ENCODE peak calls at places on chromosome 9, in nine cellular contexts. L, F, H, U, C, R, T, I and K are unnamed samples.

GRCh38 chr9:113828211-113828610 is 47.9 kb upstream of the ZNF618 start:
- DNase-seq in L (no peak), F (no peak), H (no peak), U (no peak), C (no peak), R (no peak), T (peak), I (no peak), K (no peak)

GRCh38 chr9:97502984-97503861 is 1.8 kb downstream of the TMOD1 start:
- DNase-seq in L (no peak), F (peak), H (no peak), U (no peak), C (peak), R (no peak), T (no peak), I (no peak), K (no peak)

GRCh38 chr9:110536802-110537201 is 42.7 kb downstream of the SVEP1 start:
- DNase-seq in L (no peak), F (no peak), H (no peak), U (no peak), C (no peak), R (no peak), T (peak), I (no peak), K (no peak)

GRCh38 chr9:98916660-98917059 is 27.0 kb upstream of the COL15A1 start:
- DNase-seq in L (no peak), F (peak), H (no peak), U (no peak), C (peak), R (no peak), T (peak), I (no peak), K (no peak)

GRCh38 chr9:93672622-93673270 is 96.4 kb downstream of the PHF2 start:
- DNase-seq in L (no peak), F (peak), H (no peak), U (no peak), C (no peak), R (no peak), T (no peak), I (no peak), K (no peak)

GRCh38 chr9:130172161-130172857 is at the start of gene NCS1:
- DNase-seq in L (no peak), F (peak), H (peak), U (peak), C (peak), R (no peak), T (peak), I (peak), K (peak)

GRCh38 chr9:121700165-121700830 is 48.9 kb downstream of the DAB2IP start:
- DNase-seq in L (peak), F (peak), H (peak), U (peak), C (peak), R (no peak), T (no peak), I (peak), K (peak)

GRCh38 chr9:86062845-86063693 is 36.3 kb downstream of the GOLM1 start:
- DNase-seq in L (no peak), F (no peak), H (no peak), U (no peak), C (no peak), R (no peak), T (no peak), I (no peak), K (no peak)

GRCh38 chr9:20650750-20651299 is 28.5 kb upstream of the MLLT3 start:
- DNase-seq in L (no peak), F (no peak), H (no peak), U (no peak), C (peak), R (no peak), T (no peak), I (no peak), K (no peak)

GRCh38 chr9:80784647-80785046 is 904.7 kb downstream of the TLE1 start:
- DNase-seq in L (no peak), F (no peak), H (no peak), U (no peak), C (no peak), R (no peak), T (peak), I (no peak), K (no peak)

GRCh38 chr9:90103771-90104170 is 499.0 kb downstream of the GADD45G start:
- DNase-seq in L (no peak), F (no peak), H (no peak), U (no peak), C (no peak), R (no peak), T (no peak), I (no peak), K (no peak)

GRCh38 chr9:12689233-12689632 is 4.0 kb upstream of the TYRP1 start:
- DNase-seq in L (no peak), F (no peak), H (no peak), U (no peak), C (no peak), R (no peak), T (no peak), I (no peak), K (no peak)

GRCh38 chr9:90803860-90804593 is 2.4 kb downstream of the SYK start:
- DNase-seq in L (no peak), F (no peak), H (no peak), U (no peak), C (no peak), R (no peak), T (no peak), I (no peak), K (no peak)

GRCh38 chr9:2859776-2860379 is 16.0 kb upstream of the PUM3 start:
- DNase-seq in L (peak), F (peak), H (peak), U (peak), C (peak), R (no peak), T (peak), I (peak), K (peak)

GRCh38 chr9:133160742-133161541 is 2.8 kb downstream of the GBGT1 start:
- DNase-seq in L (peak), F (peak), H (peak), U (no peak), C (peak), R (no peak), T (peak), I (peak), K (peak)

GRCh38 chr9:98365227-98365669 is 109.8 kb upstream of the TBC1D2 start:
- DNase-seq in L (peak), F (peak), H (no peak), U (no peak), C (no peak), R (no peak), T (peak), I (peak), K (peak)

GRCh38 chr9:76453785-76454184 is 5.2 kb upstream of the GCNT1 start:
- DNase-seq in L (no peak), F (no peak), H (no peak), U (no peak), C (no peak), R (no peak), T (peak), I (peak), K (peak)

GRCh38 chr9:87659534-87660419 is 66.1 kb upstream of the CTSL start:
- DNase-seq in L (no peak), F (no peak), H (no peak), U (no peak), C (no peak), R (no peak), T (no peak), I (no peak), K (no peak)

GRCh38 chr9:4297151-4297794 is 2.6 kb downstream of the GLIS3 start:
- DNase-seq in L (peak), F (peak), H (peak), U (peak), C (peak), R (no peak), T (peak), I (peak), K (peak)

GRCh38 chr9:15404171-15404570 is 18.5 kb upstream of the SNAPC3 start:
- DNase-seq in L (no peak), F (no peak), H (no peak), U (no peak), C (no peak), R (no peak), T (no peak), I (no peak), K (no peak)

GRCh38 chr9:133839822-133840329 is 101.7 kb upstream of the SARDH start:
- DNase-seq in L (no peak), F (peak), H (no peak), U (no peak), C (no peak), R (no peak), T (no peak), I (peak), K (peak)

GRCh38 chr9:84327184-84327583 is 13.4 kb downstream of the SLC28A3 start:
- DNase-seq in L (no peak), F (no peak), H (no peak), U (no peak), C (no peak), R (no peak), T (no peak), I (no peak), K (no peak)

GRCh38 chr9:20984471-20984870 is 47.0 kb downstream of the HACD4 start:
- DNase-seq in L (no peak), F (no peak), H (no peak), U (no peak), C (no peak), R (no peak), T (no peak), I (no peak), K (no peak)